ENCODE peak calls at places on chromosomes 13 and 19, in ten cellular contexts. One of them, this sample, is unnamed. For H3K9me3, the result is how much of the 10 kb centered on the place peaks cover.

GRCh38 chr19:34676697-34677385 is at the start of gene SCGB2B2:
- DNase-seq in endodermal cell: no peak
- DNase-seq in stomach: no peak
- DNase-seq in neuronal stem cell: no peak
- DNase-seq in CD8-positive, alpha-beta T cell: peak
- DNase-seq in cardiac muscle cell: no peak
- DNase-seq in AG04450: no peak
- DNase-seq in ascending aorta: peak
- DNase-seq in uterus: no peak
- DNase-seq in body of pancreas: no peak
- DNase-seq in this sample: no peak

GRCh38 chr13:113408562-113408961 is 44.6 kb upstream of the GRTP1 start:
- DNase-seq in endodermal cell: peak
- DNase-seq in body of pancreas: no peak
- DNase-seq in AG04450: no peak
- DNase-seq in uterus: no peak
- DNase-seq in neuronal stem cell: no peak
- DNase-seq in cardiac muscle cell: no peak
- DNase-seq in stomach: no peak
- DNase-seq in CD8-positive, alpha-beta T cell: no peak
- DNase-seq in ascending aorta: peak
- DNase-seq in this sample: no peak

GRCh38 chr13:47120284-47120683 is 223.4 kb upstream of the HTR2A start:
- DNase-seq in AG04450: no peak
- DNase-seq in body of pancreas: no peak
- DNase-seq in neuronal stem cell: no peak
- DNase-seq in ascending aorta: no peak
- DNase-seq in stomach: no peak
- DNase-seq in CD8-positive, alpha-beta T cell: no peak
- DNase-seq in cardiac muscle cell: no peak
- DNase-seq in endodermal cell: no peak
- DNase-seq in uterus: no peak
- DNase-seq in this sample: no peak

GRCh38 chr13:89269737-89270136 is 1598.6 kb downstream of the SLITRK5 start:
- DNase-seq in CD8-positive, alpha-beta T cell: no peak
- DNase-seq in ascending aorta: no peak
- DNase-seq in neuronal stem cell: no peak
- DNase-seq in uterus: no peak
- DNase-seq in body of pancreas: no peak
- DNase-seq in cardiac muscle cell: no peak
- DNase-seq in stomach: no peak
- DNase-seq in AG04450: no peak
- DNase-seq in endodermal cell: no peak
- DNase-seq in this sample: no peak

GRCh38 chr13:51760592-51760991 is 43.4 kb downstream of the DHRS12 start:
- DNase-seq in AG04450: no peak
- DNase-seq in body of pancreas: no peak
- DNase-seq in neuronal stem cell: no peak
- DNase-seq in stomach: no peak
- DNase-seq in endodermal cell: no peak
- DNase-seq in uterus: no peak
- DNase-seq in cardiac muscle cell: no peak
- DNase-seq in ascending aorta: peak
- DNase-seq in CD8-positive, alpha-beta T cell: no peak
- DNase-seq in this sample: no peak

GRCh38 chr19:958967-959685 is 25.0 kb upstream of the WDR18 start:
- DNase-seq in uterus: no peak
- DNase-seq in AG04450: no peak
- DNase-seq in neuronal stem cell: no peak
- DNase-seq in ascending aorta: no peak
- DNase-seq in CD8-positive, alpha-beta T cell: no peak
- DNase-seq in endodermal cell: no peak
- DNase-seq in stomach: no peak
- DNase-seq in cardiac muscle cell: peak
- DNase-seq in body of pancreas: no peak
- DNase-seq in this sample: peak

GRCh38 chr13:41295973-41296372 is 15.1 kb upstream of the NAA16 start:
- DNase-seq in uterus: no peak
- DNase-seq in body of pancreas: no peak
- DNase-seq in endodermal cell: no peak
- DNase-seq in AG04450: no peak
- DNase-seq in neuronal stem cell: no peak
- DNase-seq in CD8-positive, alpha-beta T cell: no peak
- DNase-seq in stomach: no peak
- DNase-seq in ascending aorta: no peak
- DNase-seq in cardiac muscle cell: no peak
- DNase-seq in this sample: no peak

GRCh38 chr13:66704110-66704509 is 526.0 kb downstream of the PCDH9 start:
- DNase-seq in body of pancreas: no peak
- DNase-seq in CD8-positive, alpha-beta T cell: no peak
- DNase-seq in endodermal cell: no peak
- DNase-seq in uterus: no peak
- DNase-seq in cardiac muscle cell: no peak
- DNase-seq in ascending aorta: no peak
- DNase-seq in AG04450: no peak
- DNase-seq in neuronal stem cell: no peak
- DNase-seq in stomach: no peak
- DNase-seq in this sample: no peak

GRCh38 chr19:5882421-5882968 is 12.2 kb upstream of the FUT5 start:
- DNase-seq in AG04450: no peak
- DNase-seq in neuronal stem cell: no peak
- DNase-seq in endodermal cell: no peak
- DNase-seq in cardiac muscle cell: no peak
- DNase-seq in CD8-positive, alpha-beta T cell: no peak
- DNase-seq in body of pancreas: no peak
- DNase-seq in ascending aorta: no peak
- DNase-seq in stomach: no peak
- DNase-seq in uterus: no peak
- DNase-seq in this sample: peak

GRCh38 chr13:48094781-48095502 is at the start of gene MED4:
- DNase-seq in AG04450: peak
- DNase-seq in CD8-positive, alpha-beta T cell: peak
- DNase-seq in stomach: peak
- DNase-seq in uterus: peak
- DNase-seq in ascending aorta: peak
- DNase-seq in cardiac muscle cell: peak
- DNase-seq in body of pancreas: peak
- DNase-seq in endodermal cell: peak
- DNase-seq in neuronal stem cell: peak
- DNase-seq in this sample: peak

GRCh38 chr13:18978447-18978846 is 203.2 kb downstream of the TUBA3C start:
- DNase-seq in cardiac muscle cell: no peak
- DNase-seq in CD8-positive, alpha-beta T cell: no peak
- DNase-seq in uterus: no peak
- DNase-seq in neuronal stem cell: no peak
- DNase-seq in stomach: no peak
- DNase-seq in body of pancreas: peak
- DNase-seq in ascending aorta: no peak
- DNase-seq in AG04450: no peak
- DNase-seq in endodermal cell: no peak
- DNase-seq in this sample: no peak
- H3K9me3 ChIP-seq in cardiac muscle cell: under half
- H3K9me3 ChIP-seq in CD8-positive, alpha-beta T cell: under half
- H3K9me3 ChIP-seq in uterus: under half
- H3K9me3 ChIP-seq in neuronal stem cell: under half
- H3K9me3 ChIP-seq in stomach: under half
- H3K9me3 ChIP-seq in body of pancreas: under half
- H3K9me3 ChIP-seq in ascending aorta: under half
- H3K9me3 ChIP-seq in AG04450: under half
- H3K9me3 ChIP-seq in endodermal cell: half or more
- H3K9me3 ChIP-seq in this sample: under half

DNA sequence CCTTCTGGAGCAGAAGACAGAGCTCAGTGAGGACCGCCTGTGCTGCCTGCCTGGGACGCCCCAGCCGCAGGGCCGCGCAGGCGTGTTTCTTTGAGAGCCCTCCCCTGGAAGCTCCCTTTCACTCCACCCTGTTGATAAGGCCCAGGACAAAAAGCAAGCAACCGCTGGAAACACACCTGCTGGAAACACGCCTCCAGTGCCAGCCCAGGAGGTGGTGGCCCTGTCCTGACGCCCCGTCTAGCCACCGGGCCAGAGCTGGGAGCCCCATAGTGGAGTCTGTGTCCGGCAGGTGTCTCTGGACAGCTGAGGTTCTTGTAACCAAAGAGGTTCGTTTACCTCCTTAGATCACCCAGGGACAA is 173.8 kb downstream of the KATNAL1 start:
- DNase-seq in CD8-positive, alpha-beta T cell: no peak
- DNase-seq in endodermal cell: no peak
- DNase-seq in stomach: peak
- DNase-seq in ascending aorta: no peak
- DNase-seq in uterus: no peak
- DNase-seq in AG04450: no peak
- DNase-seq in body of pancreas: no peak
- DNase-seq in neuronal stem cell: no peak
- DNase-seq in cardiac muscle cell: no peak
- DNase-seq in this sample: no peak
- H3K27ac ChIP-seq in CD8-positive, alpha-beta T cell: no peak
- H3K27ac ChIP-seq in endodermal cell: no peak
- H3K27ac ChIP-seq in stomach: peak
- H3K27ac ChIP-seq in ascending aorta: no peak
- H3K27ac ChIP-seq in uterus: peak
- H3K27ac ChIP-seq in AG04450: no peak
- H3K27ac ChIP-seq in body of pancreas: no peak
- H3K27ac ChIP-seq in neuronal stem cell: no peak
- H3K27ac ChIP-seq in cardiac muscle cell: no peak
- H3K27ac ChIP-seq in this sample: no peak

GRCh38 chr19:54665530-54665929 is 2.7 kb downstream of the LILRB4 start:
- DNase-seq in CD8-positive, alpha-beta T cell: no peak
- DNase-seq in endodermal cell: no peak
- DNase-seq in body of pancreas: no peak
- DNase-seq in neuronal stem cell: no peak
- DNase-seq in uterus: no peak
- DNase-seq in AG04450: no peak
- DNase-seq in ascending aorta: no peak
- DNase-seq in stomach: no peak
- DNase-seq in cardiac muscle cell: no peak
- DNase-seq in this sample: no peak
- H3K9me3 ChIP-seq in CD8-positive, alpha-beta T cell: under half
- H3K9me3 ChIP-seq in endodermal cell: under half
- H3K9me3 ChIP-seq in body of pancreas: under half
- H3K9me3 ChIP-seq in neuronal stem cell: under half
- H3K9me3 ChIP-seq in uterus: under half
- H3K9me3 ChIP-seq in AG04450: half or more
- H3K9me3 ChIP-seq in ascending aorta: under half
- H3K9me3 ChIP-seq in stomach: under half
- H3K9me3 ChIP-seq in cardiac muscle cell: under half
- H3K9me3 ChIP-seq in this sample: under half

GRCh38 chr13:39417643-39418042 is 185.3 kb downstream of the LHFPL6 start:
- DNase-seq in uterus: no peak
- DNase-seq in AG04450: no peak
- DNase-seq in stomach: no peak
- DNase-seq in CD8-positive, alpha-beta T cell: no peak
- DNase-seq in body of pancreas: no peak
- DNase-seq in neuronal stem cell: peak
- DNase-seq in ascending aorta: no peak
- DNase-seq in endodermal cell: peak
- DNase-seq in cardiac muscle cell: peak
- DNase-seq in this sample: peak
- H3K27ac ChIP-seq in uterus: no peak
- H3K27ac ChIP-seq in AG04450: no peak
- H3K27ac ChIP-seq in stomach: no peak
- H3K27ac ChIP-seq in CD8-positive, alpha-beta T cell: no peak
- H3K27ac ChIP-seq in body of pancreas: no peak
- H3K27ac ChIP-seq in neuronal stem cell: peak
- H3K27ac ChIP-seq in ascending aorta: peak
- H3K27ac ChIP-seq in endodermal cell: peak
- H3K27ac ChIP-seq in cardiac muscle cell: no peak
- H3K27ac ChIP-seq in this sample: no peak

GRCh38 chr19:52809801-52810200 is 11.6 kb downstream of the ZNF28 start:
- DNase-seq in stomach: no peak
- DNase-seq in ascending aorta: no peak
- DNase-seq in AG04450: no peak
- DNase-seq in body of pancreas: no peak
- DNase-seq in cardiac muscle cell: no peak
- DNase-seq in neuronal stem cell: no peak
- DNase-seq in CD8-positive, alpha-beta T cell: no peak
- DNase-seq in uterus: no peak
- DNase-seq in endodermal cell: no peak
- DNase-seq in this sample: no peak
- H3K9me3 ChIP-seq in stomach: under half
- H3K9me3 ChIP-seq in ascending aorta: under half
- H3K9me3 ChIP-seq in AG04450: half or more
- H3K9me3 ChIP-seq in body of pancreas: under half
- H3K9me3 ChIP-seq in cardiac muscle cell: under half
- H3K9me3 ChIP-seq in neuronal stem cell: under half
- H3K9me3 ChIP-seq in CD8-positive, alpha-beta T cell: under half
- H3K9me3 ChIP-seq in uterus: under half
- H3K9me3 ChIP-seq in endodermal cell: half or more
- H3K9me3 ChIP-seq in this sample: under half

DNA sequence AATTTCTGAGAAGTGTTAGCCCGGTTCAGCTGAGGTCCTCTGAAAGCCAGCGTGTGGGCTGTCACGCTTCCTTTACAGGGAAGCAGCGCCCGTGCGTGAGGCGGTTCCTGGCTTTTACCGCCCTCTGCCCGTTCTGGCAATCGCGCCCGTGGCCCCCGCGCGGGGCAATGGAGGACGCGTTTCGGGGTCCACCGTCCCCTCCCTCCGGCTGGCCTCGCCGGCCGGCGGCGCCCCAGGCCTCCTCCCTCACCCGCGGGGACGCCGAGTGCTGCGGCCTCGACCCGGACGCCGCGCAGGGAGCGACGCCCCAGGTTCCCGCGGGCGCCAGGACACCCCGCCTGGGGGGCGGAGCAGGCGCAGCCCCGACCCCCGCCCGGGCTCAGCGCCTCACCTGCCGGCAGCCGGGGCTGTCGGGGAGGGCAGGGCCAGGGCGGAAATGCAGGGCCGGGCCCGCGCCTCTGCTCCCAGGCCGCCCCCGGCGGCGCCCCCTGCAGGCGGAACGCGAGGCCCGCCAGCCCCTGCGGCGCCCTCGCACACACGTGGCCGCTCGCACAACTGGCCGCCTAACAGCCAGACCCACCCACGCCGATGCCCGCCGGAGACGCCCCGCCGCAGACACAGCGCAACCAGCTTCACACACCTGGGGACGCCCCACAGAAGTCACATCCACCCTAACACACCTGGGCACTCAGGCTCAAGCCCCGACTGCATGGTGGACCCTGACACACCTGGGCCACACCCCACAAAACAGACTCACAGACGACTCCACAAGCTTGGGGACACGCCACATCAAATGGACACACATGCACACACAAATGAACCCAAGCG is at the start of gene GGACT:
- DNase-seq in neuronal stem cell: peak
- DNase-seq in endodermal cell: peak
- DNase-seq in AG04450: no peak
- DNase-seq in CD8-positive, alpha-beta T cell: peak
- DNase-seq in uterus: peak
- DNase-seq in ascending aorta: peak
- DNase-seq in body of pancreas: peak
- DNase-seq in cardiac muscle cell: peak
- DNase-seq in stomach: peak
- DNase-seq in this sample: peak
- H3K27ac ChIP-seq in neuronal stem cell: no peak
- H3K27ac ChIP-seq in endodermal cell: no peak
- H3K27ac ChIP-seq in AG04450: no peak
- H3K27ac ChIP-seq in CD8-positive, alpha-beta T cell: peak
- H3K27ac ChIP-seq in uterus: peak
- H3K27ac ChIP-seq in ascending aorta: peak
- H3K27ac ChIP-seq in body of pancreas: peak
- H3K27ac ChIP-seq in cardiac muscle cell: no peak
- H3K27ac ChIP-seq in stomach: peak
- H3K27ac ChIP-seq in this sample: peak

GRCh38 chr13:94214979-94215378 is 264.5 kb downstream of the DCT start:
- DNase-seq in endodermal cell: no peak
- DNase-seq in uterus: no peak
- DNase-seq in cardiac muscle cell: no peak
- DNase-seq in ascending aorta: no peak
- DNase-seq in stomach: no peak
- DNase-seq in CD8-positive, alpha-beta T cell: no peak
- DNase-seq in body of pancreas: no peak
- DNase-seq in neuronal stem cell: no peak
- DNase-seq in AG04450: no peak
- DNase-seq in this sample: no peak
- H3K9me3 ChIP-seq in endodermal cell: under half
- H3K9me3 ChIP-seq in uterus: under half
- H3K9me3 ChIP-seq in cardiac muscle cell: under half
- H3K9me3 ChIP-seq in ascending aorta: under half
- H3K9me3 ChIP-seq in stomach: under half
- H3K9me3 ChIP-seq in CD8-positive, alpha-beta T cell: under half
- H3K9me3 ChIP-seq in body of pancreas: under half
- H3K9me3 ChIP-seq in neuronal stem cell: under half
- H3K9me3 ChIP-seq in AG04450: under half
- H3K9me3 ChIP-seq in this sample: under half

This sample was measured in fibroblast of lung.